ENCODE peak calls at places on chromosomes 11 and 22, in four cellular contexts. H is A549, Z is K562, C is HepG2. J is an unnamed sample.

GRCh38 chr22:46453006-46453828 is 84.2 kb downstream of the CELSR1 start:
- DNase-seq in H (no peak), Z (no peak), C (peak; percentile 83), J (no peak)

GRCh38 chr11:29293825-29294224 is 723.0 kb downstream of the KCNA4 start:
- DNase-seq in H (peak; percentile 70), Z (no peak), C (peak; percentile 5), J (no peak)

GRCh38 chr11:124759268-124760204 is 2.6 kb downstream of the ESAM start:
- DNase-seq in H (no peak), Z (no peak), C (no peak), J (peak; percentile 40)

GRCh38 chr11:86138958-86139357 is 70.1 kb upstream of the PICALM start:
- DNase-seq in H (no peak), Z (no peak), C (no peak), J (no peak)

GRCh38 chr11:107017104-107017432 is 1.2 kb downstream of the GUCY1A2 start:
- DNase-seq in H (no peak), Z (no peak), C (no peak), J (no peak)

GRCh38 chr11:64226507-64227051 is 505 bp downstream of the NUDT22 start:
- DNase-seq in H (no peak), Z (peak; percentile 63), C (peak; percentile 50), J (no peak)

GRCh38 chr11:31676280-31676982 is 134.7 kb downstream of the PAX6 start:
- DNase-seq in H (no peak), Z (no peak), C (no peak), J (no peak)

GRCh38 chr22:32185821-32186220 is 19.1 kb downstream of the RFPL2 start:
- DNase-seq in H (no peak), Z (no peak), C (no peak), J (no peak)

GRCh38 chr11:126354631-126355323 is 709 bp upstream of the ST3GAL4 start:
- DNase-seq in H (no peak), Z (peak; percentile 23), C (no peak), J (no peak)

GRCh38 chr11:88487646-88488045 is 150.1 kb upstream of the CTSC start:
- DNase-seq in H (no peak), Z (no peak), C (no peak), J (no peak)

GRCh38 chr11:131595812-131596211 is 225.4 kb downstream of the NTM start:
- DNase-seq in H (no peak), Z (no peak), C (no peak), J (no peak)

GRCh38 chr22:41919357-41920224 is 4.7 kb upstream of the SHISA8 start:
- DNase-seq in H (no peak), Z (peak; percentile 68), C (no peak), J (peak; percentile 96)

GRCh38 chr11:125333354-125334077 is 162.5 kb downstream of the FEZ1 start:
- DNase-seq in H (no peak), Z (no peak), C (no peak), J (no peak)

GRCh38 chr11:59625703-59626102 is 10.1 kb upstream of the OSBP start:
- DNase-seq in H (no peak), Z (no peak), C (no peak), J (no peak)

GRCh38 chr11:46697723-46698122 is 2.7 kb downstream of the ARHGAP1 start:
- DNase-seq in H (no peak), Z (no peak), C (no peak), J (no peak)

GRCh38 chr11:72423840-72424239 is 10.5 kb downstream of the CLPB start:
- DNase-seq in H (no peak), Z (no peak), C (no peak), J (no peak)

GRCh38 chr11:69292221-69292648 is 1.7 kb upstream of the MYEOV start:
- DNase-seq in H (peak; percentile 34), Z (peak; percentile 80), C (no peak), J (peak; percentile 80)

GRCh38 chr11:128555606-128556005 is 31.8 kb downstream of the ETS1 start:
- DNase-seq in H (peak; percentile 24), Z (no peak), C (peak; percentile 6), J (peak; percentile 57)

GRCh38 chr11:99343117-99343516 is 322.4 kb downstream of the CNTN5 start:
- DNase-seq in H (no peak), Z (no peak), C (no peak), J (no peak)

GRCh38 chr11:64556721-64557250 is 34.2 kb upstream of the SLC22A12 start:
- DNase-seq in H (no peak), Z (no peak), C (no peak), J (no peak)

GRCh38 chr22:32996276-32996675 is 61.9 kb downstream of the SYN3 start:
- DNase-seq in H (no peak), Z (no peak), C (no peak), J (no peak)

GRCh38 chr11:67288452-67289225 is 464 bp upstream of the ANKRD13D start:
- DNase-seq in H (peak; percentile 89), Z (peak; percentile 94), C (peak; percentile 85), J (peak; percentile 83)

GRCh38 chr11:34330653-34331052 is 27.2 kb downstream of the ABTB2 start:
- DNase-seq in H (no peak), Z (no peak), C (no peak), J (no peak)

GRCh38 chr11:117861151-117862018 is 15.1 kb downstream of the FXYD6 start:
- DNase-seq in H (no peak), Z (no peak), C (no peak), J (peak; percentile 89)

GRCh38 chr22:30212363-30212995 is 34.1 kb downstream of the LIF start:
- DNase-seq in H (peak; percentile 98), Z (no peak), C (peak; percentile 96), J (no peak)

GRCh38 chr22:38452373-38453064 is 2.5 kb downstream of the KCNJ4 start:
- DNase-seq in H (no peak), Z (no peak), C (no peak), J (no peak)

GRCh38 chr22:20630873-20631617 is 123.6 kb downstream of the MED15 start:
- DNase-seq in H (no peak), Z (no peak), C (peak; percentile 28), J (no peak)

GRCh38 chr11:117884994-117885393 is 8.5 kb upstream of the FXYD6 start:
- DNase-seq in H (no peak), Z (no peak), C (no peak), J (no peak)

GRCh38 chr11:128756469-128756868 is 62.6 kb downstream of the FLI1 start:
- DNase-seq in H (no peak), Z (no peak), C (no peak), J (no peak)

GRCh38 chr11:25794804-25795203 is 537.1 kb upstream of the ANO3 start:
- DNase-seq in H (no peak), Z (no peak), C (no peak), J (no peak)

GRCh38 chr11:129418039-129418438 is 42.4 kb downstream of the BARX2 start:
- DNase-seq in H (no peak), Z (no peak), C (no peak), J (no peak)

GRCh38 chr11:19711911-19712280 is 741 bp upstream of the NAV2 start:
- DNase-seq in H (no peak), Z (peak; percentile 15), C (no peak), J (peak; percentile 50)

GRCh38 chr22:26406118-26406517 is 22.9 kb upstream of the ASPHD2 start:
- DNase-seq in H (peak; percentile 14), Z (no peak), C (no peak), J (no peak)

DNA sequence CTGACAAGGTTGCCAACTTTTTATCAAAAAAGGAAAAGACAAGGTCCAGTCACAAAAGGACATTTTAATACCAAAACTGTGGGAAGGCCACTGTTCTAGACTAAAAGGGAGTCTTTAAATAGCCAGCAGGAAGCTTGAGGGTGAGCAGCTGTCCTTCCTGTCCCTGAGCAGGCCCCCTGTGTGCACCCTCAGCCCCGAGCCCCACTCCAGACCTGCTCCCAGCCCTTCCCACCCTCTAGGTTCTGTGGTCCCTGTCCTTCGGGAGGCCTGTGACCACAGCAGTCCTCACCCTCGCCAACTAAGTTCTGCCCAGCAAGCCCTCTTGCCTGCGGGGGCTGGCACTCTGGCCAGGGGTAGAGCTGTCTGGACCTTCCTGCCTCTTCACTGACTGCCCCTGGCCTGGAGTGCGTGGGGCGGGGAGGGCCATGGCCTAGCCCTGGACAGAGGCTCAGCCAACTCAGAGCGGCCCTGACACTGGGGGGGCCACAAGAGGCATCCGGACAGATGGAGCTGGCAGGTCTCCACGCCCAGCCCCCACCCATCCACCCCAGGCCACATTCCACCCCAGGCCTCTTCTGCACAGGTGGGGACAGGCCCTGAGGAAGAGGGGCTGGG is 1.6 kb upstream of the PLXNB2 start:
- DNase-seq in H (no peak), Z (no peak), C (no peak), J (no peak)
- TF ChIP-seq HMGXB4 in H (no peak), Z (no peak), C (no peak), J (no peak)

GRCh38 chr11:44805152-44805461 is 78.3 kb downstream of the TSPAN18 start:
- DNase-seq in H (no peak), Z (no peak), C (no peak), J (no peak)
- TF ChIP-seq NR3C1 in H (no peak), Z (no peak), C (no peak), J (no peak)

GRCh38 chr11:79021601-79022000 is 419.2 kb downstream of the TENM4 start:
- DNase-seq in H (no peak), Z (no peak), C (no peak), J (no peak)

GRCh38 chr11:79019277-79019676 is 421.6 kb downstream of the TENM4 start:
- DNase-seq in H (no peak), Z (no peak), C (no peak), J (no peak)

GRCh38 chr11:79018371-79018849 is 422.4 kb downstream of the TENM4 start:
- DNase-seq in H (no peak), Z (no peak), C (no peak), J (no peak)

GRCh38 chr11:79025097-79025496 is 415.7 kb downstream of the TENM4 start:
- DNase-seq in H (no peak), Z (no peak), C (no peak), J (no peak)

GRCh38 chr11:79019981-79020380 is 420.8 kb downstream of the TENM4 start:
- DNase-seq in H (no peak), Z (no peak), C (no peak), J (no peak)
- TF ChIP-seq HMGXB4 in H (no peak), Z (no peak), C (no peak), J (no peak)

GRCh38 chr11:4072668-4073285 is 21.8 kb upstream of the RRM1 start:
- DNase-seq in H (peak; percentile 80), Z (peak; percentile 72), C (peak; percentile 72), J (no peak)
- TF ChIP-seq NR3C1 in H (no peak), Z (no peak), C (no peak), J (no peak)

DNA sequence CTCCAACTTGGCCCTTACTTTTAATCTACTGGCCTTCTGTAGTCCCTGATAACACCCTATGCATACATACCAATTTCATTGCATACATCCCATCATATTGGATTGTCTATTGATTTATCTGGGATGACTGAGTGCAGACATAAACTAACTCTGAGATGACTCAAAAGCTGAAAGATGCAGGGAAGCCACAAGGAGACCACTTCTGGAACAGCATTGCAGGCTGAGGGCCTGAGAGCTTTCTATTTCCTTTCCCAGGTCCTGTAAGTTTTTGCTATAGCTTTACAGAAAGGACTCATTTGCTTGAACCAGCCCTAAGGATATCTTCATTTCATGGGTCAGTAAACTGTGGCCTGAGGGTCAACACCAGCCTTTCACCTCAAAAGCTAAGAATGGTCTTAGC is 15.1 kb upstream of the SPON1 start:
- DNase-seq in H (no peak), Z (no peak), C (no peak), J (no peak)
- TF ChIP-seq HMGXB4 in H (no peak), Z (no peak), C (no peak), J (no peak)

GRCh38 chr11:133955091-133955846 is 1.5 kb downstream of the IGSF9B start:
- DNase-seq in H (no peak), Z (no peak), C (no peak), J (no peak)
- TF ChIP-seq NR3C1 in H (no peak), Z (no peak), C (no peak), J (no peak)